ENCODE peak calls at places on chromosome 10, in four cellular contexts. O is GM12878, A is HepG2, B is K562. L is an unnamed sample.

GRCh38 chr10:114925675-114926204 is 12.3 kb upstream of the TRUB1 start:
- DNase-seq in O (no peak), A (no peak), B (no peak), L (no peak)

GRCh38 chr10:50281210-50281966 is 30.1 kb upstream of the ASAH2 start:
- DNase-seq in O (no peak), A (no peak), B (no peak), L (no peak)

GRCh38 chr10:47183726-47184084 is 116.3 kb upstream of the GDF10 start:
- DNase-seq in O (no peak), A (no peak), B (no peak), L (no peak)

GRCh38 chr10:128125416-128125943 is 743 bp downstream of the MKI67 start:
- DNase-seq in O (no peak), A (no peak), B (no peak), L (no peak)

GRCh38 chr10:5447071-5447470 is 34.7 kb downstream of the NET1 start:
- DNase-seq in O (no peak), A (no peak), B (no peak), L (no peak)

GRCh38 chr10:116891208-116891607 is 41.9 kb downstream of the ENO4 start:
- DNase-seq in O (no peak), A (no peak), B (no peak), L (no peak)

GRCh38 chr10:58851606-58852005 is 324.8 kb upstream of the PHYHIPL start:
- DNase-seq in O (no peak), A (no peak), B (no peak), L (no peak)

GRCh38 chr10:4241724-4242345 is 456.8 kb upstream of the KLF6 start:
- DNase-seq in O (no peak), A (no peak), B (no peak), L (no peak)

GRCh38 chr10:78277734-78278404 is 244.2 kb downstream of the RPS24 start:
- DNase-seq in O (no peak), A (no peak), B (no peak), L (no peak)

GRCh38 chr10:49744924-49745605 is 17.1 kb downstream of the OGDHL start:
- DNase-seq in O (no peak), A (no peak), B (no peak), L (no peak)

GRCh38 chr10:91643700-91644099 is 10.8 kb upstream of the PPP1R3C start:
- DNase-seq in O (no peak), A (peak; percentile 24), B (no peak), L (peak; percentile 66)

GRCh38 chr10:87771871-87772500 is 46.0 kb downstream of the ATAD1 start:
- DNase-seq in O (no peak), A (peak; percentile 19), B (no peak), L (peak; percentile 21)

GRCh38 chr10:132810807-132811700 is 25.1 kb upstream of the NKX6-2 start:
- DNase-seq in O (no peak), A (no peak), B (no peak), L (no peak)

GRCh38 chr10:95336702-95337101 is 45.9 kb upstream of the PDLIM1 start:
- DNase-seq in O (no peak), A (no peak), B (no peak), L (no peak)

GRCh38 chr10:15258255-15258654 is 89.8 kb upstream of the NMT2 start:
- DNase-seq in O (no peak), A (no peak), B (no peak), L (no peak)

GRCh38 chr10:44033008-44033407 is 351.9 kb downstream of the CXCL12 start:
- DNase-seq in O (no peak), A (no peak), B (no peak), L (no peak)

GRCh38 chr10:72564596-72564995 is 61.3 kb downstream of the MICU1 start:
- DNase-seq in O (no peak), A (no peak), B (no peak), L (no peak)

GRCh38 chr10:30637881-30638467 is 8.4 kb upstream of the LYZL2 start:
- DNase-seq in O (no peak), A (peak; percentile 86), B (no peak), L (peak; percentile 58)

GRCh38 chr10:44932338-44933116 is 21.4 kb downstream of the TMEM72 start:
- DNase-seq in O (peak; percentile 53), A (peak; percentile 76), B (peak; percentile 80), L (peak; percentile 71)

GRCh38 chr10:122699796-122700466 is at the start of gene C10orf120:
- DNase-seq in O (no peak), A (no peak), B (no peak), L (no peak)

GRCh38 chr10:119079572-119080520 is 771 bp downstream of the EIF3A start:
- DNase-seq in O (no peak), A (peak; percentile 46), B (peak; percentile 64), L (peak; percentile 76)

GRCh38 chr10:82150123-82150900 is 275.3 kb downstream of the NRG3 start:
- DNase-seq in O (no peak), A (no peak), B (no peak), L (no peak)

GRCh38 chr10:99609186-99609585 is 11.1 kb downstream of the SLC25A28 start:
- DNase-seq in O (no peak), A (no peak), B (no peak), L (no peak)

DNA sequence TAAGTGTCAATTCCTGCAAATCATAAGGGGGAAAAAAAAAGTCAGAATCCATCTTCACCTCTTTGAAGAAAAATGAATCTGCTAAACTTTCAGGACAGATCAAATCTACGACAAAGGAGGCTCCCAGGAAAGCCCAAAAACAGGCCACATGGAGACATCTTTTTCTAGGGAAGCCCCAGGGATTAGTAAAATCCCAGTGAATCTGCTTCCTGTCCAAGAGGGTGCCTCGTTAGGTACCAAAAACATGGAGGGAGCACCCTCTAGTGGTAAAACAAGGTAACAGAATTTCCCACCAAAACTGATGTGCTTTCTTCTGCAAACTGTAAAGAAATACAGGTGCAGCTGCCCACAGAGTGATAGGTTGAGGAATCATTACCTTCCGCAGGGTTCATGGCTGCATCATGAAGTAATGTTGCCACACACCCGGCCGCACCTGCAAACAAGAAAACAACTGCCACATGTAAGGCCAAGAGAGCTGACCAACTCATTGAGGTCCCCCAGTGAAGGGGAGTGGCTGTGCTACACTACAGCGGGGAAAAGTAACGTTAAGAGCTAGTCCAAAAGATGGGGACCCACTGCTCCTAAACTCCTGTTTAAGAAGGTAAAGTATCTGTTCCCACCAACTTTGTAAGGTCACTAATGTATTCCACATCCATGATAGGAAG is 7.9 kb downstream of the SLC25A28 start:
- DNase-seq in O (no peak), A (peak; percentile 63), B (peak; percentile 61), L (peak; percentile 68)
- TF ChIP-seq ESRRA in O (no peak), A (no peak), B (no peak), L (no peak)

GRCh38 chr10:124640056-124640455 is 104.1 kb downstream of the FAM53B start:
- DNase-seq in O (no peak), A (no peak), B (no peak), L (no peak)

GRCh38 chr10:124639206-124639605 is 105.0 kb downstream of the FAM53B start:
- DNase-seq in O (no peak), A (no peak), B (no peak), L (no peak)

GRCh38 chr10:124641282-124642075 is 102.7 kb downstream of the FAM53B start:
- DNase-seq in O (peak; percentile 32), A (no peak), B (peak; percentile 43), L (no peak)

GRCh38 chr10:124639646-124640045 is 104.5 kb downstream of the FAM53B start:
- DNase-seq in O (no peak), A (no peak), B (no peak), L (no peak)

GRCh38 chr10:124640538-124641231 is 103.5 kb downstream of the FAM53B start:
- DNase-seq in O (peak; percentile 24), A (no peak), B (peak; percentile 49), L (no peak)
- H3K27ac ChIP-seq in O (peak overlapping the region; percentile 75), A (no peak overlapping the region), B (peak overlapping the region; percentile 71), L (no peak overlapping the region)

GRCh38 chr10:75272896-75273295 is 37.1 kb upstream of the COMTD1 start:
- DNase-seq in O (no peak), A (peak; percentile 12), B (no peak), L (no peak)

GRCh38 chr10:75281980-75282379 is 46.2 kb upstream of the COMTD1 start:
- DNase-seq in O (no peak), A (peak; percentile 44), B (no peak), L (no peak)

DNA sequence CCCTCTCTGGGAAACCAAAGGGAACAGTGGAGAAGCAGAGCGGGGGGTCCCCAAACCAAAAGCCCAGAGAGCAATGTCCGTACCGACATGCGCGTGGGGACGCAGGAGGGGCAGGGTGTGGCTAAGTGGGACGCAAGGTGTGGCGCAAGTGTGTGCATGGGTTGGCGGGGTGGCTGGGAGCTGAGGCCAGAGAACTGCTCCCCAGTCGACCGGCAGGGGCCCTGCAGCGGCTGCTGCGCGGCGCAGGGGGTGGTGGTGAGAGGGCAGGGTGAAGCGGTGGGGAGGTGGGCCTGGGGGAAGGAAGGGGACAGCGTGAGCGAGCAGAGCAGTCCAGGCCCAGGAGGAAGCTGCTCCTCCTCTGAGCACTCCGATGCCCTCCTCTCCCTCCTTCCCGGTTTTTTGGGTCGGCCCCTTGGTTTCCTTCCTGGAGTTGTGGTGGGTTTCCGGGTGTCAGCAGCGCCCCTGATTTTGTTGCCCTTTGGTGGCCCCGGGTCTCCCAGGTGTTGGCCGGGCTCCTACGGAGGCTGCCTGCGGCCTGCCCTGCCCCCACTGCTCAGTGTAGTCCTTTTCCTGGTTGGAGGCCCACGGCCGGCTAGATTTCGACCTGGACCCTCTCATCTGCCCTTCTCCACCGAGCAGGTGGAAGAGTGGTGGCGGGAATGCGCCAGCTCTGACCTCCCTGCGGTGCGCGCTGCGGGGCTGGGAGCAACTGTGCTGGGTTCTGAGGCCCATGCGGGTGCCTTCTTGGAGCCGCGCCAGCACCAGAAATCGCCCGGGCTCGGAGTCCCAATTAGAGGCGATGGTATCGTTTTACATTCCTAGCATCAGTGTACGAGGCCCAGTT is 40.5 kb upstream of the COMTD1 start:
- DNase-seq in O (no peak), A (no peak), B (peak; percentile 49), L (no peak)
- TF ChIP-seq KDM1A in O (no peak), A (no peak), B (no peak), L (no peak)

GRCh38 chr10:17379151-17379690 is 75.2 kb downstream of the ST8SIA6 start:
- DNase-seq in O (no peak), A (no peak), B (no peak), L (no peak)

GRCh38 chr10:17381502-17382142 is 72.8 kb downstream of the ST8SIA6 start:
- DNase-seq in O (no peak), A (no peak), B (no peak), L (no peak)

GRCh38 chr10:17380016-17380415 is 74.4 kb downstream of the ST8SIA6 start:
- DNase-seq in O (no peak), A (no peak), B (no peak), L (no peak)

GRCh38 chr10:17380888-17381287 is 73.5 kb downstream of the ST8SIA6 start:
- DNase-seq in O (no peak), A (no peak), B (no peak), L (no peak)

DNA sequence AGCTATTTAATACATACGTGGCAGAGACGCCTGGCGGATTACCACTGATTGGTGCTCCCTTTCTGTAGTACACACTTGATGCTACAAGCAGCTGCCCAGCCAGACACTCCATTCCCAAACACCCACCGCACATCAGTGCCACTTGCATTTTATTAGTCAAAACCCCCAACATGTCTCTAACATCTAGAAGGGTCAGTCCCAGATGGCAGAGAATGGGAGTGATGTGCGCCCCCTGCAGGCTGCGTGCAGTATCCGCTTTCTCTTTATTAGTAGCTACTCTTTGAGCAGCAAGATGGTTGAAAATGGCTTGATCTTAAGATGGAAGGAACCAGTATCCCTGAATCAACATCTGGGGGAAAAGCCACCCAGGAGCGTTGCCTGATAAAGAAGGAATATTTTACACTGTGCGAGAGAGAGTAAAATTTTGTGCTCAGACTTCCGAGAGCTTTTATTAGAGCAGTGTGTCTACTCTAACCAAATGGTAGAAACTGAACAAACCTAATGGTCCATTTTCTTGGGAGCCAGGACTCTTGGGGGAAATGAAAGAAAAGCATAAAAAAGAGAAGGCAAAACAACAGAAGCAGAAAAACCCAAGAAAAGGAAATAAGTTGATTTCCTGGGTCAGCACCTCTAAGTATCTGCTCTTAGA is 78.3 kb downstream of the ST8SIA6 start:
- DNase-seq in O (no peak), A (peak; percentile 17), B (peak; percentile 31), L (peak; percentile 7)
- TF ChIP-seq ESRRA in O (no peak), A (no peak), B (no peak), L (no peak)

L was measured in A549.